ENCODE peak calls at places on chromosomes 5 and 9, in four cellular contexts. M is sigmoid colon, K is HepG2, Q is A549. I is an unnamed sample.

GRCh38 chr9:124013263-124014211 is 2.0 kb downstream of the LHX2 start:
- DNase-seq in M (no peak), K (no peak), Q (no peak), I (no peak)

GRCh38 chr5:154612666-154613065 is 134.6 kb upstream of the HAND1 start:
- DNase-seq in M (no peak), K (no peak), Q (no peak), I (no peak)

GRCh38 chr5:31553863-31554262 is 21.8 kb downstream of the C5orf22 start:
- DNase-seq in M (no peak), K (no peak), Q (no peak), I (no peak)

GRCh38 chr9:137000177-137000930 is 4.0 kb upstream of the CLIC3 start:
- DNase-seq in M (no peak), K (no peak), Q (no peak), I (no peak)

GRCh38 chr5:125042243-125042887 is 295.9 kb upstream of the ZNF608 start:
- DNase-seq in M (no peak), K (no peak), Q (no peak), I (no peak)

GRCh38 chr5:166517976-166518375 is 1773.5 kb upstream of the WWC1 start:
- DNase-seq in M (no peak), K (no peak), Q (no peak), I (no peak)

GRCh38 chr5:169701910-169702451 is 64.9 kb downstream of the DOCK2 start:
- DNase-seq in M (no peak), K (no peak), Q (peak), I (no peak)

GRCh38 chr5:133735346-133735745 is 123.0 kb upstream of the FSTL4 start:
- DNase-seq in M (no peak), K (peak), Q (peak), I (peak)

GRCh38 chr5:91048073-91048472 is 335.0 kb downstream of the ARRDC3 start:
- DNase-seq in M (peak), K (no peak), Q (no peak), I (no peak)

GRCh38 chr5:1472964-1473628 is 27.9 kb upstream of the SLC6A3 start:
- DNase-seq in M (peak), K (no peak), Q (no peak), I (no peak)

GRCh38 chr5:1474875-1475543 is 29.8 kb upstream of the SLC6A3 start:
- DNase-seq in M (no peak), K (no peak), Q (no peak), I (no peak)

GRCh38 chr5:1473746-1474145 is 28.5 kb upstream of the SLC6A3 start:
- DNase-seq in M (peak), K (no peak), Q (no peak), I (no peak)

GRCh38 chr5:1471997-1472963 is 27.0 kb upstream of the SLC6A3 start:
- DNase-seq in M (no peak), K (no peak), Q (no peak), I (no peak)

DNA sequence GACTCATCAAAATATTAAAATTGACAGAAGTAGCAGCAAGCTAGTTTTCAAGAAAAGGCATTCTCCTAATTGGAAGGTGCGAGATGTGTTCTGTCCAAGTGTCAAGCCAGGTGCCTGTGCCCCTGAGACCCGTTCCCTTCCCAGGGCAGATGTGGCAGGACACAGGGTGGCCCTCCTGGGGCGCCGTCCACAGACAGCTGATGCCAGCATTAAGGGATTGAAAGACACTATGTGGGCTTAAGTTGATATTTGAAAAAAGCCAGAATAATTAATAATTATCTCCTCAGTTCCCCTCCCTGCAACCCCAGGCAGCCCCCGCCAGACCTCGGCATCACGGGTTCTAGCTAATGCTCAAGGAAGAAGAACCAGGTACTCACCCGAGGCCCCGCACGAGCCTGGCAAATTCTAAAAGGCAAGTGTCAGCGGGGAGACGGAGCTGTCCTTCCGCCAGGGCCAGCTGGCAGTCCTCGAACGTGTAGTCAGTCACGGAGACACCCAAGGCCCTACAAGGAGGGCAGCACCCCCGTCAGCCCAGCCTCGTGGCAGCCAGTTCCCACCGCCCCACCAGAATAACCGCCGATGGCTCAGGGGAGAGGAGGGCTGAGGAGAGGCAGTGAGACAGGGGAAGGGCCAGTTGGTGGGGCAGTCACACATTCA is 29.1 kb upstream of the SLC6A3 start:
- DNase-seq in M (peak), K (no peak), Q (no peak), I (no peak)
- TF ChIP-seq POLR2A in M (no peak), K (no peak), Q (no peak), I (no peak)

GRCh38 chr9:120714088-120714845 is at the start of gene MEGF9:
- DNase-seq in M (peak), K (peak), Q (peak), I (peak)
- TF ChIP-seq EP300 in M (no peak), K (no peak), Q (no peak), I (no peak)

DNA sequence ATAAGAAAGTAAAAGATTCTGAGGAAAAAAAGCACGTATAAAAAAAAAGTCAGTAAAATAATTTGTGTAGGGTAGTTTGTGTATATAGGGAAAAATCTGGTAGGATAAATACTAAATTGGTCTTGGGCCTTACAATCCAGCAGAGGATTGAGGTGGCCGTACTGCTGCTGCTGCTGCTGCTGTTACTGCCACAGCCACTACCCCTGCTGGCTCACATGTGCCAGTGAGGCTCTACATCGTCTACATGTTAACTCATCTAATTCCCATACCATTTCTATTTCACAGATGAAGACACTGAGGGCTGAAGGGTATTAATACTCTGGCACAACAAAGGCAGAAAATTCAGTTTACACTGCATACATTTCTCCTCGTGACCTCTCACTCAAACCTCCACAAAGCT is 928.5 kb downstream of the TLE4 start:
- DNase-seq in M (no peak), K (no peak), Q (no peak), I (no peak)
- TF ChIP-seq CTCF in M (no peak), K (no peak), Q (no peak), I (no peak)

GRCh38 chr5:6378128-6379023 is at the start of gene MED10:
- DNase-seq in M (peak), K (peak), Q (peak), I (peak)
- TF ChIP-seq POLR2A in M (peak), K (peak), Q (peak), I (peak)

GRCh38 chr9:100992632-100993031 is 35.9 kb upstream of the PLPPR1 start:
- DNase-seq in M (no peak), K (no peak), Q (no peak), I (no peak)
- TF ChIP-seq EP300 in M (no peak), K (no peak), Q (no peak), I (no peak)

GRCh38 chr5:62305715-62306493 is at the start of gene KIF2A:
- DNase-seq in M (peak), K (peak), Q (peak), I (peak)
- TF ChIP-seq CTCF in M (no peak), K (peak), Q (no peak), I (peak)

GRCh38 chr9:133470988-133471387 is 7.9 kb downstream of the SLC2A6 start:
- DNase-seq in M (no peak), K (no peak), Q (no peak), I (no peak)

GRCh38 chr9:133468777-133469455 is 9.1 kb downstream of the CACFD1 start:
- DNase-seq in M (no peak), K (no peak), Q (no peak), I (no peak)

GRCh38 chr9:133472277-133472645 is 6.6 kb downstream of the SLC2A6 start:
- DNase-seq in M (no peak), K (no peak), Q (no peak), I (no peak)

GRCh38 chr9:133471551-133472276 is 7.2 kb downstream of the SLC2A6 start:
- DNase-seq in M (no peak), K (no peak), Q (no peak), I (no peak)

GRCh38 chr9:133470427-133470924 is 8.4 kb downstream of the SLC2A6 start:
- DNase-seq in M (no peak), K (no peak), Q (no peak), I (no peak)
- TF ChIP-seq POLR2A in M (no peak), K (no peak), Q (no peak), I (no peak)

GRCh38 chr5:174312641-174313040 is 267.1 kb downstream of the NSG2 start:
- DNase-seq in M (no peak), K (no peak), Q (no peak), I (no peak)

GRCh38 chr5:174310243-174310642 is 264.7 kb downstream of the NSG2 start:
- DNase-seq in M (no peak), K (no peak), Q (no peak), I (no peak)

GRCh38 chr5:174311121-174311520 is 265.6 kb downstream of the NSG2 start:
- DNase-seq in M (no peak), K (no peak), Q (no peak), I (no peak)

GRCh38 chr5:174312270-174312617 is 266.7 kb downstream of the NSG2 start:
- DNase-seq in M (no peak), K (no peak), Q (no peak), I (no peak)

DNA sequence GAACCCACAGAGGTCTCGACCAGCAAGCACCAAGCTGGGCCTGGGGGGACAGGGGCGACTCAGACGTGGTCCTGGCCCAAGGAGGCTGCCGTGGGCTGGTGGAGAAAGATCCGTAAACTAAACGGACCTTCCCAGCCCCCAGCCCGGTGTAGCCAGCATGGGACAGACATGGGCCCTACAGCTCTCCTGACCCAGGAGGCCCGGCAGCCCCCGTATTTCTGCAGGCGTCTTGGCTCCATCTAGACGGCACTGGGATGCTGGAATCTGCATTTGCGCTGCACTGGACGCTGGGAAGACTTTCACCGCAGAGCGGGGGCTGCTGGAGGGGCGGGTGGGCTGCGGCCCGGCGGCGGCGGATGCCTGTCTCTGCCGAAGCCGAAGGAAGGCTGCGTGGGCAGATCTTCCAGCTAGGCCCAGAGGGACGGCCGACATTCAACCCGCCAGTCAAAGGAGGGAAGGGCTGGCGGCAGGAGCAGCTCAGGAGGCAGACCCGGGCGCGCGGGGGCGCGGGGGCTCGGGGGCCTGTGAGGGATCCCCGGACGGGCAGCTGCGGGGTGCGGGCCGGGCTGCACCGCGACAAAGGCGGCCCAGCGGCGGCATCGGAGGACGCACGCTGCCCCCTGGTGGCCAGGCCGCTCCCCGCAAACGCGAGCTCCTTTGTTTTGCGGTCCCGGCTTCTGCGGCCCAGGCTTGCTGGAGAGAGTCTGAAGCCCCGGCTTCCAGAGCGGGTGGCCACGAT is 266.2 kb downstream of the NSG2 start:
- DNase-seq in M (no peak), K (peak), Q (peak), I (no peak)
- TF ChIP-seq EP300 in M (no peak), K (no peak), Q (no peak), I (no peak)

DNA sequence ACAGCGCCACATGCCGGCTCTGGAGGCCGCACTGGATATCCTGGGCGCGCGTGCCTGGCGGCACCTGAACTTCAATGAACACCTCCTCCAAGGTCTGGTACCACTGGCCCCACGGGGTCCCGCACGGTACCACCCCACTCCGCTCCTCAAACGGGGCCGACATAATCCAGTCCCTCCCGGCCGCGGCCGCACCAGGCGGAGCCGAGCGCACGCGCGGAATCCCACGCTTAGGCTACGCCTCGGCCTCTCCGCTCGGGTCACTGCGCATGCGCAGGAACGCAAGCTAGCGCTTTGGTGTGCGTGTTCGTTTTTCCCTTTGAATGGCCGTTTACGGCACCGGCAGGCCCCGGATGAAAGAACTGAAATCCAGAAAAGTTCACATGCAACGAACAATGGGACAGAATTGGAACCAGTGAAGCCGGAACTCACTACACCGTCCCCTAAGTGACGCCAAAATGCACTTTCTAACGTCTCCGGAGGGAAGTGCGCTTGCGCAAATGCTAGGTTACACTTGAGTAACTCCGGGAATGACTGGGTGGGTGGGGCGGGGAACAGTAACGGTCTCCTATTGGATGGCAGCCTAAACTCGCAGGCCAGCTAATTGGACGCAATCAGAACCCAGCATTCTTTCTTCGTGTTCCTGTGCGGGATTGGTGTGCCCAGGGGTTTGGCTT is at the start of gene NUDCD2:
- DNase-seq in M (peak), K (peak), Q (peak), I (peak)
- TF ChIP-seq CTCF in M (peak), K (peak), Q (peak), I (peak)

I was measured in esophagus muscularis mucosa.